ENCODE peak calls at places on chromosomes 11 and 22, in nine cellular contexts. One of them, this sample, is unnamed.

GRCh38 chr11:64339754-64340408 is at the start of gene CCDC88B:
- DNase-seq in AG04449: no peak
- DNase-seq in coronary artery: peak
- DNase-seq in epithelial cell of esophagus: no peak
- DNase-seq in kidney epithelial cell: no peak
- DNase-seq in body of pancreas: peak
- DNase-seq in HCT116: no peak
- DNase-seq in ascending aorta: no peak
- DNase-seq in cardiac fibroblast: no peak
- DNase-seq in this sample: no peak

GRCh38 chr22:20584872-20585639 is 77.6 kb downstream of the MED15 start:
- DNase-seq in kidney epithelial cell: no peak
- DNase-seq in epithelial cell of esophagus: no peak
- DNase-seq in cardiac fibroblast: no peak
- DNase-seq in body of pancreas: no peak
- DNase-seq in ascending aorta: no peak
- DNase-seq in coronary artery: no peak
- DNase-seq in AG04449: no peak
- DNase-seq in HCT116: no peak
- DNase-seq in this sample: no peak

GRCh38 chr22:45631140-45631539 is 40.5 kb upstream of the ATXN10 start:
- DNase-seq in ascending aorta: no peak
- DNase-seq in AG04449: no peak
- DNase-seq in kidney epithelial cell: no peak
- DNase-seq in cardiac fibroblast: no peak
- DNase-seq in epithelial cell of esophagus: no peak
- DNase-seq in HCT116: no peak
- DNase-seq in coronary artery: no peak
- DNase-seq in body of pancreas: no peak
- DNase-seq in this sample: no peak

GRCh38 chr11:130612291-130612802 is 163.9 kb downstream of the ADAMTS15 start:
- DNase-seq in HCT116: no peak
- DNase-seq in body of pancreas: no peak
- DNase-seq in AG04449: peak
- DNase-seq in cardiac fibroblast: peak
- DNase-seq in ascending aorta: no peak
- DNase-seq in coronary artery: no peak
- DNase-seq in epithelial cell of esophagus: peak
- DNase-seq in kidney epithelial cell: no peak
- DNase-seq in this sample: peak

GRCh38 chr22:26952654-26953379 is 295.4 kb downstream of the MIAT start:
- DNase-seq in AG04449: no peak
- DNase-seq in kidney epithelial cell: no peak
- DNase-seq in coronary artery: no peak
- DNase-seq in epithelial cell of esophagus: no peak
- DNase-seq in cardiac fibroblast: no peak
- DNase-seq in HCT116: no peak
- DNase-seq in body of pancreas: no peak
- DNase-seq in ascending aorta: no peak
- DNase-seq in this sample: no peak

GRCh38 chr11:95790123-95790932 is at the start of gene CEP57:
- DNase-seq in body of pancreas: peak
- DNase-seq in coronary artery: peak
- DNase-seq in AG04449: peak
- DNase-seq in cardiac fibroblast: peak
- DNase-seq in kidney epithelial cell: peak
- DNase-seq in ascending aorta: peak
- DNase-seq in epithelial cell of esophagus: peak
- DNase-seq in HCT116: peak
- DNase-seq in this sample: peak

GRCh38 chr22:40405178-40406062 is 35.0 kb downstream of the SGSM3 start:
- DNase-seq in kidney epithelial cell: no peak
- DNase-seq in ascending aorta: peak
- DNase-seq in coronary artery: no peak
- DNase-seq in body of pancreas: no peak
- DNase-seq in AG04449: no peak
- DNase-seq in HCT116: no peak
- DNase-seq in cardiac fibroblast: no peak
- DNase-seq in epithelial cell of esophagus: no peak
- DNase-seq in this sample: no peak

GRCh38 chr22:41561788-41562187 is 978 bp downstream of the CSDC2 start:
- DNase-seq in AG04449: no peak
- DNase-seq in body of pancreas: peak
- DNase-seq in HCT116: no peak
- DNase-seq in coronary artery: no peak
- DNase-seq in ascending aorta: no peak
- DNase-seq in kidney epithelial cell: no peak
- DNase-seq in epithelial cell of esophagus: no peak
- DNase-seq in cardiac fibroblast: no peak
- DNase-seq in this sample: no peak

GRCh38 chr22:19807914-19808872 is 46.5 kb downstream of the GNB1L start:
- DNase-seq in coronary artery: no peak
- DNase-seq in HCT116: no peak
- DNase-seq in epithelial cell of esophagus: no peak
- DNase-seq in ascending aorta: no peak
- DNase-seq in AG04449: no peak
- DNase-seq in cardiac fibroblast: no peak
- DNase-seq in body of pancreas: no peak
- DNase-seq in kidney epithelial cell: no peak
- DNase-seq in this sample: no peak

GRCh38 chr11:45042560-45042959 is 91.9 kb upstream of the TP53I11 start:
- DNase-seq in coronary artery: no peak
- DNase-seq in epithelial cell of esophagus: peak
- DNase-seq in kidney epithelial cell: no peak
- DNase-seq in body of pancreas: no peak
- DNase-seq in ascending aorta: peak
- DNase-seq in HCT116: no peak
- DNase-seq in cardiac fibroblast: no peak
- DNase-seq in AG04449: no peak
- DNase-seq in this sample: peak

GRCh38 chr22:50105529-50106100 is 15.8 kb downstream of the MOV10L1 start:
- DNase-seq in body of pancreas: no peak
- DNase-seq in kidney epithelial cell: no peak
- DNase-seq in ascending aorta: no peak
- DNase-seq in HCT116: no peak
- DNase-seq in AG04449: no peak
- DNase-seq in epithelial cell of esophagus: peak
- DNase-seq in cardiac fibroblast: peak
- DNase-seq in coronary artery: no peak
- DNase-seq in this sample: peak

GRCh38 chr11:1059759-1060158 is 14.9 kb upstream of the MUC2 start:
- DNase-seq in HCT116: no peak
- DNase-seq in AG04449: no peak
- DNase-seq in coronary artery: no peak
- DNase-seq in kidney epithelial cell: no peak
- DNase-seq in epithelial cell of esophagus: no peak
- DNase-seq in ascending aorta: no peak
- DNase-seq in cardiac fibroblast: no peak
- DNase-seq in body of pancreas: no peak
- DNase-seq in this sample: no peak

GRCh38 chr11:67291481-67292381 is 2.6 kb downstream of the ANKRD13D start:
- DNase-seq in AG04449: no peak
- DNase-seq in ascending aorta: no peak
- DNase-seq in HCT116: no peak
- DNase-seq in body of pancreas: no peak
- DNase-seq in kidney epithelial cell: no peak
- DNase-seq in coronary artery: no peak
- DNase-seq in epithelial cell of esophagus: no peak
- DNase-seq in cardiac fibroblast: no peak
- DNase-seq in this sample: no peak

GRCh38 chr11:125367710-125368109 is 128.4 kb downstream of the FEZ1 start:
- DNase-seq in body of pancreas: no peak
- DNase-seq in HCT116: no peak
- DNase-seq in AG04449: no peak
- DNase-seq in ascending aorta: no peak
- DNase-seq in cardiac fibroblast: no peak
- DNase-seq in coronary artery: no peak
- DNase-seq in epithelial cell of esophagus: no peak
- DNase-seq in kidney epithelial cell: no peak
- DNase-seq in this sample: no peak

DNA sequence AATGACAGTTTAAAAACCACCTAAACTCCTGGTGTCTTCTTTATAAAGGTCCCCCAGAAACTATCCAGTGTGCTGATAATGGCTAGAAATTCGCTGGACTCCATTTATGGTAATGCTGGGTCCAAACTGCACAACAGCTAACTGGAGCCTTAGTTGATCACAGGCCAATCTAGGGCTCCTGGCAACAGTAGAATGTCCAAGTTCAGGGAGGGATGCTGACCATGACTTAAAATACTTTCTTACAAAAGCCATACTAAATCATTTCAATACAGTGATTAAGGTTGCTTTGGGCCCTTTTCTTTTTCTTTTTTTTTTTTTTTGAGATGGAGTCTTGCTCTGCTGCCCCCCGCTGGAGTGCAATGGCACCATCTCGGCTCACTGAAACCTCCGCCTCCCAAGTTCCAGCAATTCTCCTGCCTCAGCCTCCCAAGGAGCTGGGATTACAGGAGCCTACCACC is 14.5 kb upstream of the GAB2 start:
- DNase-seq in epithelial cell of esophagus: no peak
- DNase-seq in kidney epithelial cell: no peak
- DNase-seq in HCT116: no peak
- DNase-seq in AG04449: no peak
- DNase-seq in body of pancreas: peak
- DNase-seq in cardiac fibroblast: peak
- DNase-seq in coronary artery: no peak
- DNase-seq in ascending aorta: no peak
- DNase-seq in this sample: no peak
- TF ChIP-seq CTCF in epithelial cell of esophagus: peak
- TF ChIP-seq CTCF in kidney epithelial cell: peak
- TF ChIP-seq CTCF in HCT116: peak
- TF ChIP-seq CTCF in AG04449: peak
- TF ChIP-seq CTCF in body of pancreas: peak
- TF ChIP-seq CTCF in cardiac fibroblast: peak
- TF ChIP-seq CTCF in coronary artery: no peak
- TF ChIP-seq CTCF in ascending aorta: peak
- TF ChIP-seq CTCF in this sample: peak

DNA sequence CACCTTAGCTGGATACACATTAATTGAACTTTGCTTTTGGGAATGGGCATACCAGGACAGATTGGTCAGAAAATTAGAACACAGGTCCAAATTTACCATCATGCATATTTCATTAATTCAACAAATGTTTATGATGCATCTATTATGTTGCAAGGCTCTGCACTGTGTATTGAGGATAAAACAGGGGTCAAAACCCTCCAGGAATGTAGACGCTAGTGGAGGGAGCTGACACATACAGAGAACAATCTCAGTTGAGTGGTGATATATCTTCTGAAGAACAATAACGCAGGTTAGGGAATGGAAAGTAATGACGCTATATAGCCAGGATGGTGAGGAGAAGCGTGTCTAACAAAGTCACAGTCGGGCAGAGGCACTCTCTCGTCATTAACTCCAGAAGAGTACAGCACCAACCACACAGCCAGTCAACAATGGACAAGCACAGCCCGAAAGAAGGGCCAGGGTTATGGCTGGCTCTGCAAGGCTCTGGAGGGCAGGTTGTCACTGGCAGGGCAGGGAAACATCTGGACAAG is 3.8 kb downstream of the FLI1 start:
- DNase-seq in cardiac fibroblast: no peak
- DNase-seq in ascending aorta: no peak
- DNase-seq in HCT116: no peak
- DNase-seq in body of pancreas: no peak
- DNase-seq in coronary artery: no peak
- DNase-seq in AG04449: no peak
- DNase-seq in kidney epithelial cell: no peak
- DNase-seq in epithelial cell of esophagus: no peak
- DNase-seq in this sample: no peak
- H3K4me3 ChIP-seq in cardiac fibroblast: peak
- H3K4me3 ChIP-seq in ascending aorta: no peak
- H3K4me3 ChIP-seq in HCT116: no peak
- H3K4me3 ChIP-seq in body of pancreas: no peak
- H3K4me3 ChIP-seq in coronary artery: peak
- H3K4me3 ChIP-seq in AG04449: no peak
- H3K4me3 ChIP-seq in kidney epithelial cell: no peak
- H3K4me3 ChIP-seq in epithelial cell of esophagus: no peak
- H3K4me3 ChIP-seq in this sample: no peak

GRCh38 chr11:86360775-86361395 is 13.8 kb upstream of the CCDC81 start:
- DNase-seq in ascending aorta: no peak
- DNase-seq in kidney epithelial cell: no peak
- DNase-seq in HCT116: peak
- DNase-seq in epithelial cell of esophagus: peak
- DNase-seq in coronary artery: no peak
- DNase-seq in cardiac fibroblast: peak
- DNase-seq in body of pancreas: no peak
- DNase-seq in AG04449: peak
- DNase-seq in this sample: peak
- TF ChIP-seq CTCF in ascending aorta: peak
- TF ChIP-seq CTCF in kidney epithelial cell: peak
- TF ChIP-seq CTCF in HCT116: peak
- TF ChIP-seq CTCF in epithelial cell of esophagus: peak
- TF ChIP-seq CTCF in coronary artery: no peak
- TF ChIP-seq CTCF in cardiac fibroblast: peak
- TF ChIP-seq CTCF in body of pancreas: no peak
- TF ChIP-seq CTCF in AG04449: peak
- TF ChIP-seq CTCF in this sample: peak

GRCh38 chr11:126467046-126467370 is 111.5 kb downstream of the ST3GAL4 start:
- DNase-seq in body of pancreas: no peak
- DNase-seq in HCT116: no peak
- DNase-seq in cardiac fibroblast: no peak
- DNase-seq in coronary artery: no peak
- DNase-seq in ascending aorta: no peak
- DNase-seq in kidney epithelial cell: no peak
- DNase-seq in AG04449: no peak
- DNase-seq in epithelial cell of esophagus: no peak
- DNase-seq in this sample: no peak

GRCh38 chr11:126466288-126467045 is 111.0 kb downstream of the ST3GAL4 start:
- DNase-seq in HCT116: no peak
- DNase-seq in ascending aorta: no peak
- DNase-seq in AG04449: no peak
- DNase-seq in coronary artery: no peak
- DNase-seq in epithelial cell of esophagus: no peak
- DNase-seq in body of pancreas: no peak
- DNase-seq in cardiac fibroblast: no peak
- DNase-seq in kidney epithelial cell: no peak
- DNase-seq in this sample: no peak

GRCh38 chr11:126467471-126467870 is 112.0 kb downstream of the ST3GAL4 start:
- DNase-seq in coronary artery: no peak
- DNase-seq in epithelial cell of esophagus: no peak
- DNase-seq in HCT116: no peak
- DNase-seq in kidney epithelial cell: no peak
- DNase-seq in cardiac fibroblast: no peak
- DNase-seq in AG04449: no peak
- DNase-seq in body of pancreas: no peak
- DNase-seq in ascending aorta: no peak
- DNase-seq in this sample: no peak

GRCh38 chr11:126469308-126469707 is 113.8 kb downstream of the ST3GAL4 start:
- DNase-seq in AG04449: no peak
- DNase-seq in body of pancreas: no peak
- DNase-seq in coronary artery: no peak
- DNase-seq in cardiac fibroblast: no peak
- DNase-seq in HCT116: no peak
- DNase-seq in epithelial cell of esophagus: no peak
- DNase-seq in kidney epithelial cell: no peak
- DNase-seq in ascending aorta: no peak
- DNase-seq in this sample: no peak

DNA sequence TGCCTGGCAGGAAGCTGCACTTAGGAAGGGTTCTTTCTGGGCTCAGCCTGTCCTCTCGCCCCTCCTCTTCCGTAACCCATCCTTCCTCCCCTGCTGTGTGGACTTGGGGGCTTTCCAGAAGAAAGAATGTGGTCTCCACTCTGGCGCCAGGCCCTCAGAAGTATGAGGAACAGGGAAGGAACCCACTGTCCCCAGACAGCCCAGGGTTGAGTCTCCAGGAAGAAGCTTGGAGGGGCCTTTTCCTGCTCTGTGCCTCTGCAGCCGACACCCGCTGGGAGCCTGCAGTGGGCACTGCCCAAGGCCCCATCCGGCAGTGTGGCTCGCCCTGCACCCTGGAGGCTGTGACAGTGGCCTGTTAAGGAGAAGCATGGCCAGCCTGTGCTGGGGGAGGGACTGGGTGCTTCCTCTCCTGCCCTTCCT is 112.6 kb downstream of the ST3GAL4 start:
- DNase-seq in kidney epithelial cell: no peak
- DNase-seq in HCT116: no peak
- DNase-seq in body of pancreas: no peak
- DNase-seq in coronary artery: no peak
- DNase-seq in epithelial cell of esophagus: no peak
- DNase-seq in cardiac fibroblast: no peak
- DNase-seq in AG04449: no peak
- DNase-seq in ascending aorta: no peak
- DNase-seq in this sample: no peak
- H3K4me3 ChIP-seq in kidney epithelial cell: no peak
- H3K4me3 ChIP-seq in HCT116: no peak
- H3K4me3 ChIP-seq in body of pancreas: no peak
- H3K4me3 ChIP-seq in coronary artery: no peak
- H3K4me3 ChIP-seq in epithelial cell of esophagus: no peak
- H3K4me3 ChIP-seq in cardiac fibroblast: no peak
- H3K4me3 ChIP-seq in AG04449: no peak
- H3K4me3 ChIP-seq in ascending aorta: no peak
- H3K4me3 ChIP-seq in this sample: no peak